ENCODE peak calls at places on chromosomes 1 and 21, in six cellular contexts. One of them, this sample, is unnamed.

GRCh38 chr1:47830021-47830420 is 167.2 kb downstream of the TRABD2B start:
- DNase-seq in testis: no peak
- DNase-seq in effector CD4-positive, alpha-beta T cell: no peak
- DNase-seq in T-helper 1 cell: no peak
- DNase-seq in bronchial epithelial cell: no peak
- DNase-seq in HFFc6: no peak
- DNase-seq in this sample: no peak

GRCh38 chr1:19596065-19596718 is 47.9 kb upstream of the NBL1 start:
- DNase-seq in T-helper 1 cell: no peak
- DNase-seq in testis: no peak
- DNase-seq in effector CD4-positive, alpha-beta T cell: no peak
- DNase-seq in bronchial epithelial cell: no peak
- DNase-seq in HFFc6: peak; percentile 25
- DNase-seq in this sample: no peak

GRCh38 chr1:16915627-16915973 is 6.1 kb upstream of the CROCC start:
- DNase-seq in bronchial epithelial cell: no peak
- DNase-seq in effector CD4-positive, alpha-beta T cell: no peak
- DNase-seq in T-helper 1 cell: no peak
- DNase-seq in HFFc6: no peak
- DNase-seq in testis: no peak
- DNase-seq in this sample: no peak

GRCh38 chr1:22921452-22922126 is 51.1 kb downstream of the LACTBL1 start:
- DNase-seq in bronchial epithelial cell: no peak
- DNase-seq in T-helper 1 cell: no peak
- DNase-seq in testis: no peak
- DNase-seq in effector CD4-positive, alpha-beta T cell: no peak
- DNase-seq in HFFc6: no peak
- DNase-seq in this sample: no peak

GRCh38 chr1:107927815-107928214 is 37.2 kb downstream of the VAV3 start:
- DNase-seq in testis: no peak
- DNase-seq in effector CD4-positive, alpha-beta T cell: no peak
- DNase-seq in HFFc6: no peak
- DNase-seq in bronchial epithelial cell: no peak
- DNase-seq in T-helper 1 cell: no peak
- DNase-seq in this sample: no peak

GRCh38 chr1:31715097-31715872 is 11.5 kb upstream of the COL16A1 start:
- DNase-seq in effector CD4-positive, alpha-beta T cell: no peak
- DNase-seq in bronchial epithelial cell: peak; percentile 76
- DNase-seq in testis: peak; percentile 96
- DNase-seq in T-helper 1 cell: peak; percentile 13
- DNase-seq in HFFc6: peak; percentile 89
- DNase-seq in this sample: no peak

GRCh38 chr1:27538793-27539192 is 48.8 kb upstream of the WASF2 start:
- DNase-seq in HFFc6: peak; percentile 82
- DNase-seq in T-helper 1 cell: no peak
- DNase-seq in effector CD4-positive, alpha-beta T cell: no peak
- DNase-seq in testis: no peak
- DNase-seq in bronchial epithelial cell: peak; percentile 47
- DNase-seq in this sample: no peak

GRCh38 chr1:156845055-156845952 is 13.6 kb downstream of the INSRR start:
- DNase-seq in effector CD4-positive, alpha-beta T cell: peak; percentile 12
- DNase-seq in bronchial epithelial cell: no peak
- DNase-seq in T-helper 1 cell: no peak
- DNase-seq in testis: no peak
- DNase-seq in HFFc6: no peak
- DNase-seq in this sample: peak; percentile 39

GRCh38 chr1:46615735-46616134 is 876 bp downstream of the MOB3C start:
- DNase-seq in HFFc6: no peak
- DNase-seq in testis: no peak
- DNase-seq in bronchial epithelial cell: no peak
- DNase-seq in T-helper 1 cell: no peak
- DNase-seq in effector CD4-positive, alpha-beta T cell: no peak
- DNase-seq in this sample: no peak

GRCh38 chr1:235404190-235404589 is 37.0 kb downstream of the TBCE start:
- DNase-seq in testis: no peak
- DNase-seq in HFFc6: peak; percentile 36
- DNase-seq in T-helper 1 cell: no peak
- DNase-seq in bronchial epithelial cell: peak; percentile 92
- DNase-seq in effector CD4-positive, alpha-beta T cell: no peak
- DNase-seq in this sample: no peak

GRCh38 chr1:53341961-53342707 is 14.3 kb upstream of the LRP8 start:
- DNase-seq in T-helper 1 cell: no peak
- DNase-seq in bronchial epithelial cell: no peak
- DNase-seq in effector CD4-positive, alpha-beta T cell: no peak
- DNase-seq in testis: no peak
- DNase-seq in HFFc6: no peak
- DNase-seq in this sample: no peak

GRCh38 chr1:40951943-40952743 is 27.4 kb upstream of the CTPS1 start:
- DNase-seq in HFFc6: peak; percentile 32
- DNase-seq in bronchial epithelial cell: peak; percentile 49
- DNase-seq in effector CD4-positive, alpha-beta T cell: peak; percentile 47
- DNase-seq in T-helper 1 cell: peak; percentile 39
- DNase-seq in testis: peak; percentile 84
- DNase-seq in this sample: peak; percentile 26

GRCh38 chr1:156624814-156625435 is 5.7 kb downstream of the HAPLN2 start:
- DNase-seq in bronchial epithelial cell: no peak
- DNase-seq in T-helper 1 cell: no peak
- DNase-seq in HFFc6: no peak
- DNase-seq in effector CD4-positive, alpha-beta T cell: no peak
- DNase-seq in testis: no peak
- DNase-seq in this sample: no peak

GRCh38 chr1:29960156-29960755 is 723.9 kb downstream of the PTPRU start:
- DNase-seq in effector CD4-positive, alpha-beta T cell: no peak
- DNase-seq in bronchial epithelial cell: no peak
- DNase-seq in testis: no peak
- DNase-seq in T-helper 1 cell: no peak
- DNase-seq in HFFc6: no peak
- DNase-seq in this sample: no peak

GRCh38 chr1:79847715-79848114 is 841.2 kb upstream of the ADGRL4 start:
- DNase-seq in effector CD4-positive, alpha-beta T cell: no peak
- DNase-seq in testis: no peak
- DNase-seq in bronchial epithelial cell: no peak
- DNase-seq in T-helper 1 cell: no peak
- DNase-seq in HFFc6: no peak
- DNase-seq in this sample: no peak

GRCh38 chr1:224579526-224579925 is 36.6 kb upstream of the CNIH3 start:
- DNase-seq in effector CD4-positive, alpha-beta T cell: no peak
- DNase-seq in bronchial epithelial cell: no peak
- DNase-seq in HFFc6: peak; percentile 72
- DNase-seq in T-helper 1 cell: no peak
- DNase-seq in testis: no peak
- DNase-seq in this sample: no peak

GRCh38 chr1:37305841-37306240 is 168.5 kb upstream of the ZC3H12A start:
- DNase-seq in effector CD4-positive, alpha-beta T cell: no peak
- DNase-seq in testis: no peak
- DNase-seq in T-helper 1 cell: no peak
- DNase-seq in bronchial epithelial cell: no peak
- DNase-seq in HFFc6: no peak
- DNase-seq in this sample: no peak

GRCh38 chr1:115890618-115891017 is 49.7 kb upstream of the NHLH2 start:
- DNase-seq in testis: no peak
- DNase-seq in bronchial epithelial cell: no peak
- DNase-seq in HFFc6: no peak
- DNase-seq in effector CD4-positive, alpha-beta T cell: no peak
- DNase-seq in T-helper 1 cell: no peak
- DNase-seq in this sample: no peak

GRCh38 chr1:165858364-165858823 is 31.0 kb downstream of the UCK2 start:
- DNase-seq in testis: no peak
- DNase-seq in HFFc6: no peak
- DNase-seq in bronchial epithelial cell: no peak
- DNase-seq in effector CD4-positive, alpha-beta T cell: no peak
- DNase-seq in T-helper 1 cell: no peak
- DNase-seq in this sample: no peak

GRCh38 chr1:217109928-217110327 is 386.7 kb upstream of the ESRRG start:
- DNase-seq in testis: no peak
- DNase-seq in HFFc6: no peak
- DNase-seq in effector CD4-positive, alpha-beta T cell: no peak
- DNase-seq in T-helper 1 cell: no peak
- DNase-seq in bronchial epithelial cell: no peak
- DNase-seq in this sample: no peak

GRCh38 chr1:975896-976683 is 5.8 kb downstream of the PERM1 start:
- DNase-seq in effector CD4-positive, alpha-beta T cell: no peak
- DNase-seq in HFFc6: peak; percentile 68
- DNase-seq in testis: peak; percentile 77
- DNase-seq in bronchial epithelial cell: peak; percentile 61
- DNase-seq in T-helper 1 cell: peak; percentile 71
- DNase-seq in this sample: peak; percentile 63

GRCh38 chr1:197486948-197487347 is 218.9 kb downstream of the CRB1 start:
- DNase-seq in HFFc6: no peak
- DNase-seq in effector CD4-positive, alpha-beta T cell: no peak
- DNase-seq in testis: no peak
- DNase-seq in T-helper 1 cell: no peak
- DNase-seq in bronchial epithelial cell: peak; percentile 15
- DNase-seq in this sample: no peak

GRCh38 chr1:234702342-234703000 is 92.5 kb upstream of the IRF2BP2 start:
- DNase-seq in effector CD4-positive, alpha-beta T cell: no peak
- DNase-seq in HFFc6: no peak
- DNase-seq in bronchial epithelial cell: no peak
- DNase-seq in T-helper 1 cell: no peak
- DNase-seq in testis: peak; percentile 59
- DNase-seq in this sample: no peak

GRCh38 chr1:40944841-40945430 is 34.6 kb upstream of the CTPS1 start:
- DNase-seq in testis: peak; percentile 38
- DNase-seq in HFFc6: peak; percentile 14
- DNase-seq in effector CD4-positive, alpha-beta T cell: no peak
- DNase-seq in T-helper 1 cell: no peak
- DNase-seq in bronchial epithelial cell: no peak
- DNase-seq in this sample: no peak

GRCh38 chr21:33686386-33686785 is 44.1 kb downstream of the ITSN1 start:
- DNase-seq in bronchial epithelial cell: no peak
- DNase-seq in testis: no peak
- DNase-seq in effector CD4-positive, alpha-beta T cell: no peak
- DNase-seq in T-helper 1 cell: no peak
- DNase-seq in HFFc6: no peak
- DNase-seq in this sample: no peak

GRCh38 chr1:209850342-209850979 is 22.7 kb downstream of the UTP25 start:
- DNase-seq in testis: peak; percentile 70
- DNase-seq in T-helper 1 cell: no peak
- DNase-seq in HFFc6: peak; percentile 62
- DNase-seq in bronchial epithelial cell: peak; percentile 56
- DNase-seq in effector CD4-positive, alpha-beta T cell: no peak
- DNase-seq in this sample: no peak

GRCh38 chr1:43653339-43653738 is 3.4 kb downstream of the KDM4A start:
- DNase-seq in testis: peak; percentile 53
- DNase-seq in T-helper 1 cell: peak; percentile 19
- DNase-seq in effector CD4-positive, alpha-beta T cell: no peak
- DNase-seq in HFFc6: peak; percentile 52
- DNase-seq in bronchial epithelial cell: no peak
- DNase-seq in this sample: no peak

GRCh38 chr1:6998267-6998666 is 213.0 kb downstream of the CAMTA1 start:
- DNase-seq in testis: no peak
- DNase-seq in bronchial epithelial cell: no peak
- DNase-seq in T-helper 1 cell: no peak
- DNase-seq in HFFc6: peak; percentile 9
- DNase-seq in effector CD4-positive, alpha-beta T cell: no peak
- DNase-seq in this sample: no peak

GRCh38 chr1:10507111-10507879 is 32.5 kb downstream of the PEX14 start:
- DNase-seq in bronchial epithelial cell: peak; percentile 72
- DNase-seq in HFFc6: peak; percentile 66
- DNase-seq in testis: peak; percentile 69
- DNase-seq in effector CD4-positive, alpha-beta T cell: peak; percentile 28
- DNase-seq in T-helper 1 cell: peak; percentile 66
- DNase-seq in this sample: peak; percentile 85

GRCh38 chr1:66711420-66711819 is 40.8 kb upstream of the DYNLT5 start:
- DNase-seq in effector CD4-positive, alpha-beta T cell: no peak
- DNase-seq in bronchial epithelial cell: peak; percentile 13
- DNase-seq in HFFc6: no peak
- DNase-seq in testis: no peak
- DNase-seq in T-helper 1 cell: no peak
- DNase-seq in this sample: no peak

GRCh38 chr21:16707274-16707673 is 805.6 kb upstream of the CXADR start:
- DNase-seq in T-helper 1 cell: no peak
- DNase-seq in effector CD4-positive, alpha-beta T cell: no peak
- DNase-seq in testis: no peak
- DNase-seq in HFFc6: no peak
- DNase-seq in bronchial epithelial cell: no peak
- DNase-seq in this sample: no peak

GRCh38 chr1:32496127-32496526 is 31.3 kb downstream of the ZBTB8B start:
- DNase-seq in T-helper 1 cell: peak; percentile 17
- DNase-seq in effector CD4-positive, alpha-beta T cell: no peak
- DNase-seq in bronchial epithelial cell: peak; percentile 66
- DNase-seq in testis: no peak
- DNase-seq in HFFc6: no peak
- DNase-seq in this sample: no peak

GRCh38 chr1:906532-907420 is 16.9 kb upstream of the SAMD11 start:
- DNase-seq in T-helper 1 cell: no peak
- DNase-seq in HFFc6: peak; percentile 82
- DNase-seq in testis: peak; percentile 21
- DNase-seq in effector CD4-positive, alpha-beta T cell: no peak
- DNase-seq in bronchial epithelial cell: peak; percentile 70
- DNase-seq in this sample: no peak

GRCh38 chr1:151989131-151989868 is 4.4 kb downstream of the S100A10 start:
- DNase-seq in HFFc6: peak; percentile 85
- DNase-seq in T-helper 1 cell: peak; percentile 19
- DNase-seq in testis: no peak
- DNase-seq in effector CD4-positive, alpha-beta T cell: peak; percentile 18
- DNase-seq in bronchial epithelial cell: peak; percentile 94
- DNase-seq in this sample: no peak

GRCh38 chr1:231694081-231694443 is 67.5 kb downstream of the DISC1 start:
- DNase-seq in HFFc6: no peak
- DNase-seq in testis: no peak
- DNase-seq in T-helper 1 cell: no peak
- DNase-seq in effector CD4-positive, alpha-beta T cell: no peak
- DNase-seq in bronchial epithelial cell: no peak
- DNase-seq in this sample: no peak

GRCh38 chr1:59071289-59071688 is 225.6 kb upstream of the FGGY start:
- DNase-seq in T-helper 1 cell: peak; percentile 48
- DNase-seq in effector CD4-positive, alpha-beta T cell: no peak
- DNase-seq in bronchial epithelial cell: no peak
- DNase-seq in testis: no peak
- DNase-seq in HFFc6: no peak
- DNase-seq in this sample: no peak

GRCh38 chr1:29033829-29034466 is 89.8 kb downstream of the TMEM200B start:
- DNase-seq in T-helper 1 cell: peak; percentile 40
- DNase-seq in HFFc6: peak; percentile 38
- DNase-seq in testis: no peak
- DNase-seq in effector CD4-positive, alpha-beta T cell: no peak
- DNase-seq in bronchial epithelial cell: peak; percentile 60
- DNase-seq in this sample: no peak